ENCODE peak calls at places on chromosomes 2 and 18, in four cellular contexts. One of them, this sample, is unnamed.

GRCh38 chr2:53672881-53673522 is 94.6 kb upstream of the CHAC2 start:
- DNase-seq in GM13977: no peak
- DNase-seq in NCI-H1048: no peak
- DNase-seq in astrocyte of the spinal cord: peak
- DNase-seq in this sample: no peak

GRCh38 chr2:13114391-13114790 is 397.7 kb downstream of the TRIB2 start:
- DNase-seq in GM13977: no peak
- DNase-seq in NCI-H1048: no peak
- DNase-seq in astrocyte of the spinal cord: peak
- DNase-seq in this sample: peak

GRCh38 chr2:101223814-101224231 is 28.9 kb upstream of the CNOT11 start:
- DNase-seq in GM13977: peak
- DNase-seq in NCI-H1048: no peak
- DNase-seq in astrocyte of the spinal cord: no peak
- DNase-seq in this sample: no peak

GRCh38 chr2:240412211-240412830 is 23.1 kb upstream of the GPC1 start:
- DNase-seq in GM13977: no peak
- DNase-seq in NCI-H1048: no peak
- DNase-seq in astrocyte of the spinal cord: no peak
- DNase-seq in this sample: no peak

GRCh38 chr18:58714821-58715220 is 43.6 kb downstream of the MALT1 start:
- DNase-seq in GM13977: no peak
- DNase-seq in NCI-H1048: no peak
- DNase-seq in astrocyte of the spinal cord: no peak
- DNase-seq in this sample: no peak

GRCh38 chr2:181357979-181358378 is 99.2 kb upstream of the ITGA4 start:
- DNase-seq in GM13977: no peak
- DNase-seq in NCI-H1048: no peak
- DNase-seq in astrocyte of the spinal cord: no peak
- DNase-seq in this sample: no peak

GRCh38 chr2:109129921-109130725 is 1.1 kb downstream of the SH3RF3 start:
- DNase-seq in GM13977: peak
- DNase-seq in NCI-H1048: no peak
- DNase-seq in astrocyte of the spinal cord: peak
- DNase-seq in this sample: peak

GRCh38 chr2:24538720-24539119 is 47.7 kb downstream of the NCOA1 start:
- DNase-seq in GM13977: peak
- DNase-seq in NCI-H1048: no peak
- DNase-seq in astrocyte of the spinal cord: no peak
- DNase-seq in this sample: no peak

GRCh38 chr2:240957656-240958365 is 40.6 kb upstream of the SNED1 start:
- DNase-seq in GM13977: no peak
- DNase-seq in NCI-H1048: no peak
- DNase-seq in astrocyte of the spinal cord: no peak
- DNase-seq in this sample: peak

GRCh38 chr2:96772903-96773675 is 12.4 kb downstream of the CNNM4 start:
- DNase-seq in GM13977: peak
- DNase-seq in NCI-H1048: no peak
- DNase-seq in astrocyte of the spinal cord: no peak
- DNase-seq in this sample: no peak

GRCh38 chr2:138446043-138446442 is 55.5 kb upstream of the SPOPL start:
- DNase-seq in GM13977: no peak
- DNase-seq in NCI-H1048: no peak
- DNase-seq in astrocyte of the spinal cord: no peak
- DNase-seq in this sample: no peak

GRCh38 chr18:49959176-49959575 is 145.8 kb upstream of the ACAA2 start:
- DNase-seq in GM13977: no peak
- DNase-seq in NCI-H1048: no peak
- DNase-seq in astrocyte of the spinal cord: no peak
- DNase-seq in this sample: no peak

GRCh38 chr2:205965707-205966106 is 120.3 kb downstream of the INO80D start:
- DNase-seq in GM13977: no peak
- DNase-seq in NCI-H1048: no peak
- DNase-seq in astrocyte of the spinal cord: no peak
- DNase-seq in this sample: no peak

GRCh38 chr2:85288244-85288725 is 39.5 kb downstream of the TGOLN2 start:
- DNase-seq in GM13977: no peak
- DNase-seq in NCI-H1048: no peak
- DNase-seq in astrocyte of the spinal cord: peak
- DNase-seq in this sample: peak

GRCh38 chr2:26189123-26189522 is 16.2 kb downstream of the GAREM2 start:
- DNase-seq in GM13977: no peak
- DNase-seq in NCI-H1048: no peak
- DNase-seq in astrocyte of the spinal cord: no peak
- DNase-seq in this sample: no peak

GRCh38 chr2:165576409-165576808 is 106.9 kb downstream of the CSRNP3 start:
- DNase-seq in GM13977: no peak
- DNase-seq in NCI-H1048: no peak
- DNase-seq in astrocyte of the spinal cord: no peak
- DNase-seq in this sample: no peak

GRCh38 chr2:73053316-73054114 is 18.0 kb downstream of the SFXN5 start:
- DNase-seq in GM13977: no peak
- DNase-seq in NCI-H1048: no peak
- DNase-seq in astrocyte of the spinal cord: peak
- DNase-seq in this sample: no peak

GRCh38 chr2:200494048-200494447 is 15.8 kb downstream of the KCTD18 start:
- DNase-seq in GM13977: no peak
- DNase-seq in NCI-H1048: no peak
- DNase-seq in astrocyte of the spinal cord: no peak
- DNase-seq in this sample: no peak

GRCh38 chr2:236795861-236796219 is 226.2 kb downstream of the ACKR3 start:
- DNase-seq in GM13977: no peak
- DNase-seq in NCI-H1048: no peak
- DNase-seq in astrocyte of the spinal cord: no peak
- DNase-seq in this sample: no peak

GRCh38 chr2:109510136-109511028 is 103.4 kb downstream of the SEPTIN10 start:
- DNase-seq in GM13977: peak
- DNase-seq in NCI-H1048: no peak
- DNase-seq in astrocyte of the spinal cord: peak
- DNase-seq in this sample: peak

GRCh38 chr18:9669016-9669415 is 39.1 kb upstream of the RAB31 start:
- DNase-seq in GM13977: no peak
- DNase-seq in NCI-H1048: no peak
- DNase-seq in astrocyte of the spinal cord: no peak
- DNase-seq in this sample: no peak

GRCh38 chr2:30621836-30622235 is 174.8 kb downstream of the LCLAT1 start:
- DNase-seq in GM13977: no peak
- DNase-seq in NCI-H1048: no peak
- DNase-seq in astrocyte of the spinal cord: no peak
- DNase-seq in this sample: no peak

GRCh38 chr2:166068981-166069380 is 58.8 kb downstream of the SCN1A start:
- DNase-seq in GM13977: no peak
- DNase-seq in NCI-H1048: no peak
- DNase-seq in astrocyte of the spinal cord: peak
- DNase-seq in this sample: no peak

GRCh38 chr2:231727621-231728020 is 19.3 kb downstream of the PTMA start:
- DNase-seq in GM13977: no peak
- DNase-seq in NCI-H1048: no peak
- DNase-seq in astrocyte of the spinal cord: no peak
- DNase-seq in this sample: no peak

GRCh38 chr2:168626096-168626495 is 170.0 kb downstream of the CERS6 start:
- DNase-seq in GM13977: no peak
- DNase-seq in NCI-H1048: no peak
- DNase-seq in astrocyte of the spinal cord: no peak
- DNase-seq in this sample: no peak

GRCh38 chr2:11743846-11744553 is 2.4 kb upstream of the LPIN1 start:
- DNase-seq in GM13977: peak
- DNase-seq in NCI-H1048: peak
- DNase-seq in astrocyte of the spinal cord: peak
- DNase-seq in this sample: peak

GRCh38 chr2:37323770-37324535 is 680 bp downstream of the PRKD3 start:
- DNase-seq in GM13977: no peak
- DNase-seq in NCI-H1048: no peak
- DNase-seq in astrocyte of the spinal cord: peak
- DNase-seq in this sample: peak

GRCh38 chr18:44036500-44036899 is 644.2 kb upstream of the SETBP1 start:
- DNase-seq in GM13977: no peak
- DNase-seq in NCI-H1048: no peak
- DNase-seq in astrocyte of the spinal cord: no peak
- DNase-seq in this sample: peak

GRCh38 chr2:55917117-55917516 is 6.5 kb downstream of the EFEMP1 start:
- DNase-seq in GM13977: no peak
- DNase-seq in NCI-H1048: no peak
- DNase-seq in astrocyte of the spinal cord: no peak
- DNase-seq in this sample: no peak

GRCh38 chr18:72672364-72673151 is 128.4 kb upstream of the CBLN2 start:
- DNase-seq in GM13977: peak
- DNase-seq in NCI-H1048: peak
- DNase-seq in astrocyte of the spinal cord: peak
- DNase-seq in this sample: peak

GRCh38 chr2:176845718-176846117 is 366.9 kb upstream of the HNRNPA3 start:
- DNase-seq in GM13977: no peak
- DNase-seq in NCI-H1048: no peak
- DNase-seq in astrocyte of the spinal cord: no peak
- DNase-seq in this sample: no peak

GRCh38 chr2:75464348-75464946 is 96.3 kb downstream of the EVA1A start:
- DNase-seq in GM13977: peak
- DNase-seq in NCI-H1048: no peak
- DNase-seq in astrocyte of the spinal cord: peak
- DNase-seq in this sample: peak

GRCh38 chr18:58599106-58599505 is 29.8 kb downstream of the ALPK2 start:
- DNase-seq in GM13977: no peak
- DNase-seq in NCI-H1048: no peak
- DNase-seq in astrocyte of the spinal cord: peak
- DNase-seq in this sample: no peak

GRCh38 chr2:52210161-52210560 is 1178.2 kb upstream of the NRXN1 start:
- DNase-seq in GM13977: no peak
- DNase-seq in NCI-H1048: no peak
- DNase-seq in astrocyte of the spinal cord: no peak
- DNase-seq in this sample: no peak

This sample was measured in cardiac muscle cell.